ENCODE peak calls at places on chromosomes 2 and 18, in eight cellular contexts. Q, A, Y, J, Z, N, L and G are unnamed samples.

GRCh38 chr2:113198790-113199612 is 25.2 kb downstream of the PSD4 start:
- DNase-seq in A (peak; percentile 64), J (peak; percentile 84), Z (peak; percentile 90), Q (peak; percentile 88), N (peak; percentile 76), L (peak; percentile 81), Y (peak; percentile 89), G (peak; percentile 90)

GRCh38 chr2:64650722-64651338 is 2.9 kb downstream of the SERTAD2 start:
- DNase-seq in J (no peak), Q (peak; percentile 74), A (no peak), N (no peak), L (no peak), Y (no peak), Z (peak; percentile 56), G (peak; percentile 59)

GRCh38 chr18:27839141-27839540 is 337.8 kb downstream of the CDH2 start:
- DNase-seq in N (no peak), A (no peak), Q (no peak), Y (no peak), L (peak; percentile 15), J (no peak), Z (no peak), G (no peak)

GRCh38 chr2:207334631-207335371 is 169.1 kb upstream of the KLF7 start:
- DNase-seq in A (peak; percentile 72), Q (peak; percentile 47), Z (peak; percentile 21), L (peak; percentile 45), J (no peak), Y (peak; percentile 78), N (peak; percentile 24), G (no peak)

GRCh38 chr2:134227666-134228065 is 26.2 kb upstream of the MGAT5 start:
- DNase-seq in N (no peak), Z (no peak), Q (no peak), A (no peak), Y (no peak), L (no peak), J (no peak), G (no peak)

GRCh38 chr2:166632616-166633015 is 138.6 kb upstream of the SCN7A start:
- DNase-seq in J (no peak), A (no peak), Y (no peak), Q (no peak), N (no peak), Z (no peak), L (no peak), G (no peak)

GRCh38 chr2:238994876-238995275 is 147.0 kb downstream of the TWIST2 start:
- DNase-seq in N (no peak), Z (no peak), J (no peak), Y (no peak), L (no peak), Q (no peak), A (no peak), G (no peak)

GRCh38 chr18:44602380-44602779 is 78.3 kb upstream of the SETBP1 start:
- DNase-seq in Q (no peak), Y (no peak), Z (no peak), J (no peak), A (no peak), L (no peak), N (no peak), G (no peak)

GRCh38 chr2:96866986-96867755 is 2.7 kb downstream of the SEMA4C start:
- DNase-seq in A (no peak), Z (no peak), J (no peak), Q (no peak), Y (no peak), L (no peak), N (no peak), G (no peak)

GRCh38 chr2:27412419-27413152 is 3.2 kb upstream of the PPM1G start:
- DNase-seq in A (no peak), N (no peak), J (no peak), Z (no peak), L (no peak), Q (no peak), Y (no peak), G (no peak)

GRCh38 chr2:27407798-27408491 is 1.4 kb downstream of the PPM1G start:
- DNase-seq in A (no peak), N (peak; percentile 10), Z (no peak), Y (no peak), Q (peak; percentile 25), L (no peak), J (no peak), G (peak; percentile 76)

GRCh38 chr2:27408601-27409320 is 630 bp downstream of the PPM1G start:
- DNase-seq in N (no peak), A (no peak), L (peak; percentile 43), Y (peak; percentile 62), J (peak; percentile 29), Q (peak; percentile 27), Z (no peak), G (peak; percentile 68)

GRCh38 chr2:27409321-27410073 is at the start of gene PPM1G:
- DNase-seq in N (peak; percentile 95), J (peak; percentile 88), Q (peak; percentile 98), Z (peak; percentile 97), A (peak; percentile 90), Y (peak; percentile 98), L (peak; percentile 88), G (peak; percentile 97)
- TF ChIP-seq POLR2A in N (peak; percentile 59), J (peak; percentile 94), Q (peak; percentile 73), Z (peak; percentile 82), A (peak; percentile 49), Y (no peak), L (peak; percentile 81), G (peak; percentile 91)

GRCh38 chr2:61478086-61478485 is 7.2 kb upstream of the USP34 start:
- DNase-seq in Q (no peak), Y (no peak), Z (no peak), N (no peak), J (no peak), L (no peak), A (no peak), G (no peak)

GRCh38 chr2:61469424-61470121 is 1.3 kb downstream of the USP34 start:
- DNase-seq in Y (no peak), J (no peak), L (no peak), Z (no peak), Q (no peak), N (no peak), A (no peak), G (peak; percentile 55)

GRCh38 chr2:61470965-61471904 is at the start of gene USP34:
- DNase-seq in A (peak; percentile 90), Q (peak; percentile 96), Z (peak; percentile 93), J (peak; percentile 74), Y (peak; percentile 97), L (peak; percentile 88), N (peak; percentile 93), G (peak; percentile 98)

GRCh38 chr2:61470122-61470951 is 550 bp downstream of the USP34 start:
- DNase-seq in A (peak; percentile 78), Z (peak; percentile 91), N (peak; percentile 90), Y (peak; percentile 92), J (peak; percentile 61), L (peak; percentile 68), Q (peak; percentile 92), G (peak; percentile 91)

GRCh38 chr2:61471905-61472805 is 1.3 kb upstream of the USP34 start:
- DNase-seq in Q (peak; percentile 34), Y (no peak), J (no peak), A (peak; percentile 28), N (peak; percentile 46), L (no peak), Z (no peak), G (peak; percentile 78)
- TF ChIP-seq POLR2A in Q (no peak), Y (no peak), J (no peak), A (no peak), N (no peak), L (no peak), Z (no peak), G (no peak)

DNA sequence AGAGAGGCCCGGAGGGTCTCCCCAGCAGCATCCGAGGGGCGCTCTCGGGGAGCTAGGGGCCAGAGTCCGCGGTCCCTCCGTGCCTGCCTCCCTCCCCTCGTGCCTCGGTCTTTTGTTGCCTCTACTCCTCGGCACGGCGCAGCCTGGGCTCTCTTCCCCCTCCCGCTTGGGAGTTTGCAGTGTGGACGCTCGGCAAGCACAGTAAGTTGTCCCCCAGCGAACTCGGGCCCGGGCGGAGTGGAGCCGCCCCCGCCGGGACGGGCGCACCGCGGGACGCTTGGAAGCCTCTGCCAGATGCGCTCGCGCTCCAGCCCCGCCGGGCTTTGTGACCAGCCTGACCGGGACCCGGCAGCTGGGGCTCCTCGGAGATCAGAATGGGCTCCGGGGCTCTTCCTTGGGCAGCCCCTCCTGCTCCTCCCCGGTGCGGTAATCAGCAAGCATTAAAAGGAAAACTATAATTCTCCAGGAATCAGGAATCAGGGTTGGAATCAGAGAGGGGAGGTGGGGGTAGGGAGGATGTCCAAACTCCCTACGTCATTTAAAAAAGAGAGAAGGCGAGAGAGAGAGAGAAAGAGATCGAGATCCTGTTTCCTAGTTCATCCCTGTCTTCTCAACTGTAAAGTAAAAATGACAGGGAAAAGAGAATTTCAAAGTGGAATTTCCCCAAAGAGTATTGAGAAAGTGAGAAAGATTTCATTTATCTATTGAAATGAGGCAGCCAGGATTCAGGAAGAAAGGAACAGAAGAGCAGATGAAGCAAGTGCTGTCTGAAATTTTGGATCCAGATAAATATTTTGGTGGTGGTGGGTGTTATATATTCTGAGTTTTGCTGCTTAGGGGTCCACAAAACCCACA is 791 bp upstream of the TMEM200C start:
- DNase-seq in J (peak; percentile 23), L (peak; percentile 47), Y (peak; percentile 66), Q (no peak), N (no peak), A (peak; percentile 44), Z (peak; percentile 13), G (no peak)
- TF ChIP-seq POLR2A in J (no peak), L (peak; percentile 21), Y (no peak), Q (no peak), N (no peak), A (no peak), Z (no peak), G (no peak)

GRCh38 chr18:31943895-31944816 is 1.2 kb upstream of the TRAPPC8 start:
- DNase-seq in Z (no peak), A (no peak), J (no peak), N (no peak), Y (no peak), Q (no peak), L (no peak), G (peak; percentile 45)

GRCh38 chr18:31946305-31947046 is 3.5 kb upstream of the TRAPPC8 start:
- DNase-seq in A (no peak), L (no peak), N (no peak), Y (no peak), J (no peak), Z (no peak), Q (no peak), G (no peak)

GRCh38 chr18:31941010-31941809 is 1.7 kb downstream of the TRAPPC8 start:
- DNase-seq in Z (no peak), N (no peak), J (no peak), L (no peak), Y (no peak), A (no peak), Q (no peak), G (no peak)

GRCh38 chr18:31942301-31942998 is 478 bp downstream of the TRAPPC8 start:
- DNase-seq in N (peak; percentile 10), L (peak; percentile 11), A (peak; percentile 26), Q (peak; percentile 56), J (peak; percentile 49), Z (peak; percentile 34), Y (peak; percentile 65), G (peak; percentile 95)

GRCh38 chr18:31942999-31943894 is at the start of gene TRAPPC8:
- DNase-seq in L (peak; percentile 79), Y (peak; percentile 98), A (peak; percentile 97), J (peak; percentile 87), Z (peak; percentile 98), Q (peak; percentile 99), N (peak; percentile 99), G (peak; percentile 100)
- TF ChIP-seq POLR2A in L (peak; percentile 86), Y (no peak), A (no peak), J (peak; percentile 90), Z (peak; percentile 80), Q (peak; percentile 61), N (peak; percentile 48), G (peak; percentile 74)